ENCODE peak calls at places on chromosome 14, in six cellular contexts. O is GM04504; D is naive thymus-derived CD8-positive, alpha-beta T cell; K is AG09309; W is stimulated activated CD8-positive, alpha-beta memory T cell treated with anti-CD3 and anti-CD28 coated beads, Interleukin-12 subunit alpha, Interleukin-12 subunit beta, amount 100 ng/mL, for 1 hour; V is HS-27A. F is an unnamed sample.

GRCh38 chr14:56215180-56215579 is 97.0 kb downstream of the PELI2 start:
- DNase-seq in O (no peak), D (no peak), K (no peak), W (no peak), V (no peak), F (no peak)

GRCh38 chr14:30681752-30682355 is 59.7 kb downstream of the SCFD1 start:
- DNase-seq in O (no peak), D (no peak), K (no peak), W (no peak), V (no peak), F (no peak)

GRCh38 chr14:64303471-64303917 is 9.3 kb upstream of the ESR2 start:
- DNase-seq in O (peak; percentile 28), D (no peak), K (peak; percentile 16), W (no peak), V (peak; percentile 20), F (no peak)

GRCh38 chr14:32567543-32568384 is 238.7 kb downstream of the AKAP6 start:
- DNase-seq in O (no peak), D (no peak), K (no peak), W (no peak), V (no peak), F (no peak)

GRCh38 chr14:89292579-89293348 is 124.3 kb downstream of the FOXN3 start:
- DNase-seq in O (no peak), D (no peak), K (no peak), W (no peak), V (no peak), F (no peak)

GRCh38 chr14:24952851-24953666 is 96.9 kb downstream of the STXBP6 start:
- DNase-seq in O (no peak), D (no peak), K (no peak), W (no peak), V (no peak), F (no peak)

GRCh38 chr14:70093156-70093555 is 95.6 kb downstream of the SLC8A3 start:
- DNase-seq in O (no peak), D (no peak), K (no peak), W (no peak), V (no peak), F (no peak)

GRCh38 chr14:23641915-23642588 is 5.9 kb downstream of the DHRS2 start:
- DNase-seq in O (no peak), D (no peak), K (no peak), W (no peak), V (no peak), F (no peak)

GRCh38 chr14:105529506-105530445 is 3.4 kb downstream of the TMEM121 start:
- DNase-seq in O (no peak), D (no peak), K (no peak), W (no peak), V (no peak), F (no peak)